ENCODE peak calls at places on chromosome X, in ten cellular contexts. N is skeletal muscle cell; G is activated CD8-positive, alpha-beta memory T cell treated with anti-CD3 and anti-CD28 coated beads for 48 hours; U is lower lobe of right lung; H is stomach; S is GM04504; J is left lobe of liver; R is HTR-8/SVneo; T is heart left ventricle; A is COR-L47. D is an unnamed sample.

GRCh38 chrX:13938766-13939530 is 90.7 kb downstream of the GEMIN8 start:
- DNase-seq in N (no peak), G (no peak), U (no peak), H (no peak), S (no peak), J (no peak), R (no peak), T (no peak), A (no peak), D (no peak)

GRCh38 chrX:47574096-47574553 is 8.1 kb upstream of the TIMP1 start:
- DNase-seq in N (no peak), G (no peak), U (no peak), H (no peak), S (no peak), J (no peak), R (no peak), T (no peak), A (no peak), D (no peak)

GRCh38 chrX:103791826-103792458 is 15.3 kb downstream of the PLP1 start:
- DNase-seq in N (no peak), G (no peak), U (no peak), H (no peak), S (no peak), J (no peak), R (no peak), T (no peak), A (no peak), D (no peak)

GRCh38 chrX:39653656-39654055 is 444.1 kb downstream of the BCOR start:
- DNase-seq in N (no peak), G (no peak), U (no peak), H (no peak), S (no peak), J (no peak), R (no peak), T (no peak), A (no peak), D (no peak)

GRCh38 chrX:133561251-133561650 is 146.0 kb upstream of the GPC4 start:
- DNase-seq in N (no peak), G (no peak), U (no peak), H (no peak), S (no peak), J (no peak), R (no peak), T (no peak), A (no peak), D (no peak)

GRCh38 chrX:120429776-120430535 is 39.1 kb downstream of the LAMP2 start:
- DNase-seq in N (no peak), G (no peak), U (no peak), H (no peak), S (no peak), J (no peak), R (no peak), T (no peak), A (no peak), D (no peak)

GRCh38 chrX:11745881-11746280 is 12.2 kb upstream of the MSL3 start:
- DNase-seq in N (no peak), G (no peak), U (no peak), H (no peak), S (no peak), J (no peak), R (no peak), T (no peak), A (no peak), D (no peak)

GRCh38 chrX:26845051-26845450 is 618.1 kb downstream of the PPP4R3C start:
- DNase-seq in N (peak), G (no peak), U (no peak), H (no peak), S (no peak), J (no peak), R (peak), T (no peak), A (no peak), D (no peak)

GRCh38 chrX:134636859-134637258 is 21.4 kb downstream of the PLAC1 start:
- DNase-seq in N (no peak), G (no peak), U (no peak), H (no peak), S (peak), J (no peak), R (no peak), T (no peak), A (no peak), D (no peak)

GRCh38 chrX:74924449-74925209 is 623 bp downstream of the NEXMIF start:
- DNase-seq in N (no peak), G (no peak), U (peak), H (peak), S (no peak), J (no peak), R (no peak), T (peak), A (peak), D (peak)

GRCh38 chrX:21398424-21398823 is 24.2 kb downstream of the CNKSR2 start:
- DNase-seq in N (no peak), G (no peak), U (no peak), H (no peak), S (no peak), J (no peak), R (no peak), T (no peak), A (no peak), D (no peak)

GRCh38 chrX:46601283-46601682 is 27.7 kb downstream of the CHST7 start:
- DNase-seq in N (no peak), G (no peak), U (no peak), H (no peak), S (no peak), J (no peak), R (no peak), T (no peak), A (no peak), D (no peak)

GRCh38 chrX:109886122-109886761 is 116.7 kb upstream of the TMEM164 start:
- DNase-seq in N (no peak), G (no peak), U (peak), H (peak), S (no peak), J (no peak), R (peak), T (no peak), A (no peak), D (no peak)

GRCh38 chrX:136259543-136259942 is 8.3 kb upstream of the MAP7D3 start:
- DNase-seq in N (peak), G (no peak), U (no peak), H (no peak), S (no peak), J (no peak), R (no peak), T (no peak), A (no peak), D (no peak)

GRCh38 chrX:155127465-155127864 is 56.2 kb downstream of the BRCC3 start:
- DNase-seq in N (no peak), G (no peak), U (no peak), H (no peak), S (no peak), J (no peak), R (no peak), T (no peak), A (peak), D (no peak)

GRCh38 chrX:71301195-71301924 is at the start of gene ITGB1BP2:
- DNase-seq in N (no peak), G (no peak), U (no peak), H (no peak), S (peak), J (no peak), R (no peak), T (peak), A (no peak), D (no peak)

GRCh38 chrX:107710617-107711391 is 64.8 kb downstream of the TSC22D3 start:
- DNase-seq in N (peak), G (no peak), U (no peak), H (no peak), S (peak), J (no peak), R (no peak), T (no peak), A (no peak), D (peak)

GRCh38 chrX:19576742-19577141 is 61.4 kb upstream of the MAP3K15 start:
- DNase-seq in N (no peak), G (no peak), U (no peak), H (no peak), S (no peak), J (no peak), R (no peak), T (no peak), A (no peak), D (no peak)

GRCh38 chrX:102345916-102346315 is 93.9 kb downstream of the NXF2B start:
- DNase-seq in N (no peak), G (no peak), U (peak), H (peak), S (peak), J (peak), R (peak), T (peak), A (no peak), D (peak)

GRCh38 chrX:7093305-7093704 is 54.2 kb upstream of the STS start:
- DNase-seq in N (no peak), G (no peak), U (no peak), H (no peak), S (no peak), J (no peak), R (no peak), T (no peak), A (no peak), D (no peak)

GRCh38 chrX:108699368-108699767 is 37.0 kb downstream of the IRS4 start:
- DNase-seq in N (no peak), G (no peak), U (no peak), H (no peak), S (peak), J (no peak), R (peak), T (no peak), A (no peak), D (no peak)

GRCh38 chrX:19513383-19513782 is 1.9 kb downstream of the MAP3K15 start:
- DNase-seq in N (no peak), G (no peak), U (peak), H (no peak), S (no peak), J (no peak), R (no peak), T (no peak), A (no peak), D (no peak)

GRCh38 chrX:22534643-22535042 is 261.9 kb downstream of the CBLL2 start:
- DNase-seq in N (peak), G (no peak), U (no peak), H (no peak), S (peak), J (no peak), R (no peak), T (no peak), A (no peak), D (no peak)

GRCh38 chrX:123739474-123739873 is 6.6 kb upstream of the THOC2 start:
- DNase-seq in N (no peak), G (no peak), U (no peak), H (no peak), S (no peak), J (no peak), R (no peak), T (no peak), A (no peak), D (no peak)

GRCh38 chrX:38275615-38276014 is 51.7 kb downstream of the RPGR start:
- DNase-seq in N (peak), G (no peak), U (no peak), H (no peak), S (peak), J (no peak), R (peak), T (no peak), A (no peak), D (no peak)

GRCh38 chrX:10015711-10016515 is 48.8 kb downstream of the CLDN34 start:
- DNase-seq in N (no peak), G (no peak), U (peak), H (no peak), S (no peak), J (peak), R (no peak), T (peak), A (no peak), D (no peak)

GRCh38 chrX:41027388-41027787 is 57.9 kb upstream of the USP9X start:
- DNase-seq in N (peak), G (no peak), U (no peak), H (no peak), S (peak), J (no peak), R (peak), T (no peak), A (no peak), D (no peak)

GRCh38 chrX:129925305-129926092 is 19.5 kb downstream of the UTP14A start:
- DNase-seq in N (peak), G (peak), U (peak), H (peak), S (peak), J (peak), R (peak), T (peak), A (peak), D (peak)

GRCh38 chrX:154378059-154378798 is 866 bp upstream of the EMD start:
- DNase-seq in N (no peak), G (no peak), U (peak), H (peak), S (no peak), J (peak), R (no peak), T (peak), A (peak), D (no peak)

GRCh38 chrX:2679534-2680485 is 11.3 kb upstream of the CD99 start:
- DNase-seq in N (no peak), G (no peak), U (no peak), H (no peak), S (no peak), J (no peak), R (no peak), T (no peak), A (no peak), D (no peak)

GRCh38 chrX:78665286-78665685 is 6.2 kb upstream of the RTL3 start:
- DNase-seq in N (no peak), G (no peak), U (no peak), H (no peak), S (no peak), J (no peak), R (no peak), T (no peak), A (no peak), D (no peak)

GRCh38 chrX:7127058-7127457 is 20.5 kb upstream of the STS start:
- DNase-seq in N (no peak), G (no peak), U (no peak), H (no peak), S (no peak), J (no peak), R (no peak), T (no peak), A (no peak), D (no peak)

GRCh38 chrX:40266490-40267333 is 169.0 kb upstream of the BCOR start:
- DNase-seq in N (no peak), G (no peak), U (peak), H (peak), S (no peak), J (peak), R (peak), T (peak), A (peak), D (peak)

GRCh38 chrX:68433155-68433980 is at the start of gene OPHN1:
- DNase-seq in N (no peak), G (no peak), U (peak), H (peak), S (peak), J (peak), R (peak), T (peak), A (peak), D (no peak)

GRCh38 chrX:74179071-74179470 is 124.9 kb upstream of the ZCCHC13 start:
- DNase-seq in N (peak), G (no peak), U (no peak), H (no peak), S (peak), J (no peak), R (no peak), T (no peak), A (no peak), D (no peak)

GRCh38 chrX:13721371-13721770 is 13.0 kb downstream of the TRAPPC2 start:
- DNase-seq in N (no peak), G (no peak), U (no peak), H (no peak), S (no peak), J (no peak), R (no peak), T (no peak), A (no peak), D (no peak)

D was measured in T-helper 1 cell.